ENCODE peak calls at places on chromosome 11, in five cellular contexts. One of them, this sample, is unnamed.

GRCh38 chr11:16782226-16782919 is 43.9 kb downstream of the C11orf58 start:
- DNase-seq in stomach: peak; percentile 59
- DNase-seq in H1: no peak
- DNase-seq in uterus: no peak
- DNase-seq in suprapubic skin: no peak
- DNase-seq in this sample: no peak

GRCh38 chr11:77753230-77753629 is 67.3 kb downstream of the RSF1 start:
- DNase-seq in stomach: no peak
- DNase-seq in suprapubic skin: no peak
- DNase-seq in uterus: no peak
- DNase-seq in H1: no peak
- DNase-seq in this sample: no peak

GRCh38 chr11:121055076-121055475 is 31.2 kb downstream of the TBCEL start:
- DNase-seq in uterus: no peak
- DNase-seq in suprapubic skin: no peak
- DNase-seq in H1: no peak
- DNase-seq in stomach: no peak
- DNase-seq in this sample: no peak

GRCh38 chr11:112096194-112096593 is 9.5 kb downstream of the SDHD start:
- DNase-seq in uterus: no peak
- DNase-seq in H1: no peak
- DNase-seq in stomach: no peak
- DNase-seq in suprapubic skin: no peak
- DNase-seq in this sample: no peak

GRCh38 chr11:63768232-63769043 is at the start of gene ZFTA:
- DNase-seq in H1: peak; percentile 90
- DNase-seq in uterus: peak; percentile 75
- DNase-seq in suprapubic skin: peak; percentile 79
- DNase-seq in stomach: peak; percentile 61
- DNase-seq in this sample: peak; percentile 70

GRCh38 chr11:1194231-1194976 is 28.5 kb upstream of the MUC5B start:
- DNase-seq in H1: no peak
- DNase-seq in suprapubic skin: peak; percentile 64
- DNase-seq in stomach: peak; percentile 25
- DNase-seq in uterus: no peak
- DNase-seq in this sample: no peak

GRCh38 chr11:1916986-1917522 is 2.4 kb upstream of the TNNT3 start:
- DNase-seq in uterus: no peak
- DNase-seq in stomach: no peak
- DNase-seq in suprapubic skin: peak; percentile 63
- DNase-seq in H1: no peak
- DNase-seq in this sample: peak; percentile 58

GRCh38 chr11:69364901-69365300 is 70.9 kb downstream of the MYEOV start:
- DNase-seq in stomach: no peak
- DNase-seq in uterus: no peak
- DNase-seq in suprapubic skin: no peak
- DNase-seq in H1: no peak
- DNase-seq in this sample: no peak

GRCh38 chr11:27711725-27712124 is 11.5 kb upstream of the BDNF start:
- DNase-seq in suprapubic skin: no peak
- DNase-seq in stomach: no peak
- DNase-seq in uterus: no peak
- DNase-seq in H1: no peak
- DNase-seq in this sample: no peak

GRCh38 chr11:88508808-88509581 is 171.5 kb upstream of the CTSC start:
- DNase-seq in suprapubic skin: no peak
- DNase-seq in H1: peak; percentile 57
- DNase-seq in uterus: no peak
- DNase-seq in stomach: no peak
- DNase-seq in this sample: no peak

GRCh38 chr11:81772161-81772560 is 961.5 kb downstream of the FAM181B start:
- DNase-seq in stomach: no peak
- DNase-seq in suprapubic skin: no peak
- DNase-seq in H1: no peak
- DNase-seq in uterus: no peak
- DNase-seq in this sample: no peak

GRCh38 chr11:116507849-116508695 is 264.7 kb downstream of the BUD13 start:
- DNase-seq in uterus: no peak
- DNase-seq in suprapubic skin: no peak
- DNase-seq in H1: peak; percentile 30
- DNase-seq in stomach: no peak
- DNase-seq in this sample: no peak

GRCh38 chr11:59273008-59273841 is 60.5 kb upstream of the MPEG1 start:
- DNase-seq in stomach: no peak
- DNase-seq in H1: no peak
- DNase-seq in uterus: no peak
- DNase-seq in suprapubic skin: no peak
- DNase-seq in this sample: no peak

GRCh38 chr11:126893796-126894195 is 106.8 kb downstream of the KIRREL3 start:
- DNase-seq in H1: no peak
- DNase-seq in uterus: no peak
- DNase-seq in stomach: no peak
- DNase-seq in suprapubic skin: no peak
- DNase-seq in this sample: no peak

GRCh38 chr11:27370374-27370773 is 7.4 kb upstream of the CCDC34 start:
- DNase-seq in uterus: no peak
- DNase-seq in H1: no peak
- DNase-seq in suprapubic skin: no peak
- DNase-seq in stomach: no peak
- DNase-seq in this sample: no peak

GRCh38 chr11:27116684-27117083 is 76.1 kb downstream of the BBOX1 start:
- DNase-seq in stomach: no peak
- DNase-seq in suprapubic skin: no peak
- DNase-seq in uterus: no peak
- DNase-seq in H1: no peak
- DNase-seq in this sample: no peak

GRCh38 chr11:71342116-71342515 is 89.7 kb upstream of the SHANK2 start:
- DNase-seq in stomach: no peak
- DNase-seq in H1: no peak
- DNase-seq in suprapubic skin: no peak
- DNase-seq in uterus: no peak
- DNase-seq in this sample: no peak

GRCh38 chr11:71185411-71185810 is 67.0 kb downstream of the SHANK2 start:
- DNase-seq in uterus: no peak
- DNase-seq in suprapubic skin: peak; percentile 2
- DNase-seq in H1: no peak
- DNase-seq in stomach: no peak
- DNase-seq in this sample: no peak

GRCh38 chr11:124900464-124900863 is 2.8 kb upstream of the ROBO4 start:
- DNase-seq in stomach: no peak
- DNase-seq in suprapubic skin: no peak
- DNase-seq in H1: peak; percentile 43
- DNase-seq in uterus: peak; percentile 56
- DNase-seq in this sample: peak; percentile 75

GRCh38 chr11:12802418-12803085 is 128.3 kb downstream of the TEAD1 start:
- DNase-seq in H1: no peak
- DNase-seq in uterus: peak; percentile 82
- DNase-seq in stomach: peak; percentile 92
- DNase-seq in suprapubic skin: no peak
- DNase-seq in this sample: peak; percentile 76

GRCh38 chr11:117840881-117841581 is 16.5 kb upstream of the FXYD2 start:
- DNase-seq in stomach: peak; percentile 16
- DNase-seq in suprapubic skin: no peak
- DNase-seq in uterus: peak; percentile 12
- DNase-seq in H1: peak; percentile 26
- DNase-seq in this sample: no peak

GRCh38 chr11:764322-765024 is 12.8 kb downstream of the GATD1 start:
- DNase-seq in stomach: no peak
- DNase-seq in suprapubic skin: no peak
- DNase-seq in uterus: no peak
- DNase-seq in H1: no peak
- DNase-seq in this sample: no peak

GRCh38 chr11:100646545-100646944 is 40.5 kb upstream of the ARHGAP42 start:
- DNase-seq in uterus: no peak
- DNase-seq in suprapubic skin: no peak
- DNase-seq in stomach: no peak
- DNase-seq in H1: no peak
- DNase-seq in this sample: no peak

GRCh38 chr11:27201454-27202302 is 161.1 kb downstream of the BBOX1 start:
- DNase-seq in stomach: peak; percentile 93
- DNase-seq in uterus: peak; percentile 95
- DNase-seq in H1: no peak
- DNase-seq in suprapubic skin: peak; percentile 89
- DNase-seq in this sample: peak; percentile 97

GRCh38 chr11:59891781-59892181 is 13.2 kb downstream of the OOSP3 start:
- DNase-seq in H1: peak; percentile 74
- DNase-seq in suprapubic skin: no peak
- DNase-seq in stomach: no peak
- DNase-seq in uterus: no peak
- DNase-seq in this sample: no peak

GRCh38 chr11:12042215-12042676 is 33.8 kb upstream of the DKK3 start:
- DNase-seq in suprapubic skin: no peak
- DNase-seq in stomach: no peak
- DNase-seq in H1: no peak
- DNase-seq in uterus: no peak
- DNase-seq in this sample: no peak

GRCh38 chr11:127492025-127492424 is 491.5 kb upstream of the KIRREL3 start:
- DNase-seq in stomach: no peak
- DNase-seq in uterus: peak; percentile 23
- DNase-seq in suprapubic skin: no peak
- DNase-seq in H1: no peak
- DNase-seq in this sample: no peak

GRCh38 chr11:6627762-6628241 is 8.6 kb upstream of the TPP1 start:
- DNase-seq in uterus: no peak
- DNase-seq in H1: no peak
- DNase-seq in suprapubic skin: no peak
- DNase-seq in stomach: no peak
- DNase-seq in this sample: no peak

GRCh38 chr11:63961608-63962412 is 12.6 kb upstream of the COX8A start:
- DNase-seq in H1: no peak
- DNase-seq in suprapubic skin: no peak
- DNase-seq in uterus: no peak
- DNase-seq in stomach: peak; percentile 30
- DNase-seq in this sample: no peak

GRCh38 chr11:104433751-104434150 is 269.8 kb upstream of the PDGFD start:
- DNase-seq in stomach: no peak
- DNase-seq in H1: no peak
- DNase-seq in uterus: no peak
- DNase-seq in suprapubic skin: no peak
- DNase-seq in this sample: no peak

GRCh38 chr11:7898666-7899283 is 32.3 kb downstream of the OR10A6 start:
- DNase-seq in stomach: no peak
- DNase-seq in uterus: no peak
- DNase-seq in suprapubic skin: no peak
- DNase-seq in H1: no peak
- DNase-seq in this sample: no peak

GRCh38 chr11:108601150-108601549 is 7.6 kb upstream of the EXPH5 start:
- DNase-seq in H1: no peak
- DNase-seq in suprapubic skin: no peak
- DNase-seq in uterus: no peak
- DNase-seq in stomach: no peak
- DNase-seq in this sample: no peak

GRCh38 chr11:17479284-17480214 is 2.9 kb upstream of the ABCC8 start:
- DNase-seq in suprapubic skin: no peak
- DNase-seq in H1: peak; percentile 93
- DNase-seq in uterus: no peak
- DNase-seq in stomach: peak; percentile 53
- DNase-seq in this sample: no peak

GRCh38 chr11:3831378-3832239 is 9.2 kb downstream of the RHOG start:
- DNase-seq in suprapubic skin: no peak
- DNase-seq in stomach: peak; percentile 40
- DNase-seq in uterus: no peak
- DNase-seq in H1: no peak
- DNase-seq in this sample: peak; percentile 73

GRCh38 chr11:2381494-2382128 is 4.5 kb downstream of the CD81 start:
- DNase-seq in stomach: no peak
- DNase-seq in H1: no peak
- DNase-seq in suprapubic skin: no peak
- DNase-seq in uterus: no peak
- DNase-seq in this sample: peak; percentile 23

DNA sequence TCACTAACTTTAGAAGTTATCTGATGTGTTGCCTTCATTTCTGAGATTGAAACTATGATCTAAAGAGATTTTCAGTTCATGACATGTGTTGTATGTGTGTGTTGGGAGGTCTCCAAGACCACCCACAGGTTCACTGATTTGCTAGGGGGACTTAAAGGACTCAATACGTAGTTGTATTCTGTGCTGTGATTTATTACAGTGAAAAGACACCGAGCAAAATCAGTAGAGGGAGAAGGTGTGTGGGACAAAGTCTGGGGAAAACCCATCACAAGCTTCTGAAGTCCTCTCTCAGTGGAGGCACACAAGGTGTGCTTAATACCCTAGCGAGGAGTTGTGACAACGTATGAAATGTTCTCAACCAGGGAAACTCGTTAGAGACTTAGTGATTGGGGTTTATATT is 35.6 kb downstream of the RNF169 start:
- DNase-seq in H1: no peak
- DNase-seq in stomach: no peak
- DNase-seq in suprapubic skin: no peak
- DNase-seq in uterus: no peak
- DNase-seq in this sample: no peak
- H3K4me1 ChIP-seq in H1: no peaks in the 10 kb centered on the region
- H3K4me1 ChIP-seq in stomach: peaks cover 52% of the 10 kb centered on the region
- H3K4me1 ChIP-seq in suprapubic skin: peaks cover 36% of the 10 kb centered on the region
- H3K4me1 ChIP-seq in uterus: no peaks in the 10 kb centered on the region
- H3K4me1 ChIP-seq in this sample: peaks cover 37% of the 10 kb centered on the region

DNA sequence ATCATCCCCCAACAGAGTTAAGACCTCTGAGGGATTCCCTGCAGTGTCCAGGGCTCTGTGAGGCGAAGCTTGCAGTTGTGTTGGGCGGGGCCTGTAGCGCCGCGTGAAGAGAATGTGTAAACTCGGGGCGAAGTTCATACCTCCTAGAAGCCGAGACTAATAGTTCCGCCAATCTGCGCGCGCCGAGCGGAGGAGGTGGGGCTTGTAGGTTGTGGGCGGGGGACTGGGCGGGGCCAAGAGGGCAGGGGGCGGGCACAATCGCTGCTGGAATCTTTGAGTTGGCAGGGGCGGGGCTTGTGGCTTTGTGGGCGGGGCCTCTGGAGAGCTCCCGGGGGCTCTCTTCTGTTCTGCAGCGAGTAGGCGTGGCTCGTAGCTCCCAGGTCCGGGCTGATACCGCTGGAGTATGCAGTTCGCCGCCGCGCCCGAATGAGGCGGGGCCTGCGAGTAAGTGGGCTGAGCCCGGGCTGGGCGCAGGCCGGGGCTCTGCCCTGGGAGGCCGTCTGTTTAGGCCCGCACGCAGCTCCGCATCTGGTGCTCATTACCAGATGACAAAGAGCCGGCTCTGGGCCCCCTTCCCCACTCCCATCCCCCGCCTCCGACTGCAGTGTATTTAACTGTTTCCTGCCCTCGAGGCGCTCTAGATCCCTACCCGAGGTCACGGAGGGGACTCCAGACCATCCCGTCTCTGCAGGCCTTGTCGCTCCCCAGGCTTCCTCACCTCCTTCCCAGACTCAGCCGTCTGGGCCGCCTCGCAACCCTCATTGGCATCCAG is 4.1 kb downstream of the CD248 start:
- DNase-seq in stomach: peak; percentile 99
- DNase-seq in uterus: peak; percentile 99
- DNase-seq in suprapubic skin: peak; percentile 99
- DNase-seq in H1: peak; percentile 100
- DNase-seq in this sample: peak; percentile 99
- TF ChIP-seq POLR2A in stomach: no peak
- TF ChIP-seq POLR2A in uterus: peak; percentile 30
- TF ChIP-seq POLR2A in suprapubic skin: no peak
- TF ChIP-seq POLR2A in H1: no peak
- TF ChIP-seq POLR2A in this sample: no peak

GRCh38 chr11:86749376-86749775 is 51.0 kb upstream of the PRSS23 start:
- DNase-seq in H1: no peak
- DNase-seq in suprapubic skin: no peak
- DNase-seq in stomach: no peak
- DNase-seq in uterus: no peak
- DNase-seq in this sample: no peak
- TF ChIP-seq CTCF in H1: peak; percentile 48
- TF ChIP-seq CTCF in suprapubic skin: no peak
- TF ChIP-seq CTCF in stomach: no peak
- TF ChIP-seq CTCF in uterus: no peak
- TF ChIP-seq CTCF in this sample: no peak

GRCh38 chr11:33697997-33698396 is 2.6 kb downstream of the C11orf91 start:
- DNase-seq in uterus: no peak
- DNase-seq in stomach: no peak
- DNase-seq in H1: no peak
- DNase-seq in suprapubic skin: no peak
- DNase-seq in this sample: no peak
- H3K4me1 ChIP-seq in uterus: no peaks in the 10 kb centered on the region
- H3K4me1 ChIP-seq in stomach: peaks cover 97% of the 10 kb centered on the region
- H3K4me1 ChIP-seq in H1: peaks cover 8% of the 10 kb centered on the region
- H3K4me1 ChIP-seq in suprapubic skin: peaks cover 72% of the 10 kb centered on the region
- H3K4me1 ChIP-seq in this sample: peaks cover 15% of the 10 kb centered on the region